ENCODE peak calls at places on chromosomes 6 and 20, in ten cellular contexts. V is tibial nerve, X is stomach, W is ovary, I is uterus, C is endothelial cell of umbilical vein, B is transverse colon, R is K562, Z is H1, P is A549. E is an unnamed sample.

GRCh38 chr20:46040902-46041535 is 12.0 kb downstream of the SLC12A5 start:
- DNase-seq in V (no peak), X (peak; percentile 29), W (peak; percentile 26), I (no peak), C (peak; percentile 43), B (no peak), R (peak; percentile 79), Z (no peak), P (peak; percentile 24), E (no peak)

GRCh38 chr6:31736026-31736767 is at the start of gene CLIC1:
- DNase-seq in V (peak; percentile 87), X (peak; percentile 87), W (peak; percentile 88), I (peak; percentile 90), C (peak; percentile 82), B (peak; percentile 93), R (peak; percentile 97), Z (peak; percentile 50), P (peak; percentile 78), E (peak; percentile 91)

GRCh38 chr20:49685809-49686208 is 27.9 kb downstream of the B4GALT5 start:
- DNase-seq in V (no peak), X (no peak), W (no peak), I (no peak), C (no peak), B (no peak), R (no peak), Z (no peak), P (no peak), E (no peak)

GRCh38 chr6:52527436-52527835 is 49.4 kb downstream of the TRAM2 start:
- DNase-seq in V (no peak), X (no peak), W (no peak), I (no peak), C (no peak), B (no peak), R (no peak), Z (no peak), P (no peak), E (no peak)

GRCh38 chr6:3929281-3929798 is 80.2 kb downstream of the FAM50B start:
- DNase-seq in V (no peak), X (no peak), W (peak; percentile 50), I (peak; percentile 78), C (no peak), B (no peak), R (no peak), Z (no peak), P (no peak), E (no peak)

GRCh38 chr20:58650181-58650775 is 805 bp upstream of the STX16 start:
- DNase-seq in V (peak; percentile 29), X (no peak), W (peak; percentile 58), I (peak; percentile 57), C (no peak), B (no peak), R (peak; percentile 35), Z (no peak), P (no peak), E (no peak)

GRCh38 chr20:48841861-48842529 is 14.2 kb upstream of the PREX1 start:
- DNase-seq in V (no peak), X (no peak), W (no peak), I (no peak), C (peak; percentile 89), B (no peak), R (peak; percentile 56), Z (no peak), P (peak; percentile 84), E (no peak)

GRCh38 chr20:16528078-16528477 is 45.2 kb downstream of the KIF16B start:
- DNase-seq in V (no peak), X (peak; percentile 54), W (peak; percentile 76), I (peak; percentile 60), C (no peak), B (peak; percentile 78), R (no peak), Z (no peak), P (peak; percentile 96), E (peak; percentile 36)

GRCh38 chr20:31602430-31602778 is 2.7 kb upstream of the ID1 start:
- DNase-seq in V (no peak), X (no peak), W (no peak), I (no peak), C (no peak), B (no peak), R (no peak), Z (no peak), P (no peak), E (no peak)

GRCh38 chr20:31604567-31605030 is 490 bp upstream of the ID1 start:
- DNase-seq in V (no peak), X (no peak), W (no peak), I (no peak), C (no peak), B (no peak), R (no peak), Z (no peak), P (no peak), E (no peak)

GRCh38 chr20:31602779-31603441 is 2.2 kb upstream of the ID1 start:
- DNase-seq in V (no peak), X (peak; percentile 49), W (no peak), I (no peak), C (peak; percentile 44), B (peak; percentile 44), R (no peak), Z (no peak), P (peak; percentile 83), E (no peak)

GRCh38 chr20:31605031-31605901 is at the start of gene ID1:
- DNase-seq in V (peak; percentile 93), X (peak; percentile 95), W (peak; percentile 92), I (peak; percentile 92), C (peak; percentile 95), B (peak; percentile 97), R (peak; percentile 91), Z (peak; percentile 84), P (peak; percentile 98), E (peak; percentile 89)

GRCh38 chr20:31603822-31604566 is 1.1 kb upstream of the ID1 start:
- DNase-seq in V (peak; percentile 82), X (peak; percentile 96), W (peak; percentile 88), I (peak; percentile 89), C (peak; percentile 97), B (peak; percentile 98), R (peak; percentile 86), Z (peak; percentile 96), P (peak; percentile 99), E (peak; percentile 86)
- TF ChIP-seq POLR2A in V (peak; percentile 76), X (no peak), W (peak; percentile 41), I (peak; percentile 75), C (peak; percentile 82), B (peak; percentile 70), R (no peak), Z (no peak), P (peak; percentile 90), E (no peak)

GRCh38 chr6:41546866-41547798 is 951 bp downstream of the FOXP4 start:
- DNase-seq in V (no peak), X (peak; percentile 48), W (peak; percentile 30), I (peak; percentile 41), C (peak; percentile 31), B (peak; percentile 42), R (peak; percentile 81), Z (no peak), P (peak; percentile 20), E (peak; percentile 27)

GRCh38 chr6:41548098-41548840 is 2.1 kb downstream of the FOXP4 start:
- DNase-seq in V (no peak), X (no peak), W (no peak), I (no peak), C (no peak), B (peak; percentile 26), R (no peak), Z (no peak), P (no peak), E (no peak)

GRCh38 chr6:41549673-41550072 is 3.5 kb downstream of the FOXP4 start:
- DNase-seq in V (no peak), X (no peak), W (no peak), I (no peak), C (no peak), B (no peak), R (no peak), Z (no peak), P (no peak), E (no peak)

GRCh38 chr6:41547799-41548097 is 1.6 kb downstream of the FOXP4 start:
- DNase-seq in V (no peak), X (no peak), W (no peak), I (no peak), C (no peak), B (no peak), R (no peak), Z (no peak), P (no peak), E (no peak)

DNA sequence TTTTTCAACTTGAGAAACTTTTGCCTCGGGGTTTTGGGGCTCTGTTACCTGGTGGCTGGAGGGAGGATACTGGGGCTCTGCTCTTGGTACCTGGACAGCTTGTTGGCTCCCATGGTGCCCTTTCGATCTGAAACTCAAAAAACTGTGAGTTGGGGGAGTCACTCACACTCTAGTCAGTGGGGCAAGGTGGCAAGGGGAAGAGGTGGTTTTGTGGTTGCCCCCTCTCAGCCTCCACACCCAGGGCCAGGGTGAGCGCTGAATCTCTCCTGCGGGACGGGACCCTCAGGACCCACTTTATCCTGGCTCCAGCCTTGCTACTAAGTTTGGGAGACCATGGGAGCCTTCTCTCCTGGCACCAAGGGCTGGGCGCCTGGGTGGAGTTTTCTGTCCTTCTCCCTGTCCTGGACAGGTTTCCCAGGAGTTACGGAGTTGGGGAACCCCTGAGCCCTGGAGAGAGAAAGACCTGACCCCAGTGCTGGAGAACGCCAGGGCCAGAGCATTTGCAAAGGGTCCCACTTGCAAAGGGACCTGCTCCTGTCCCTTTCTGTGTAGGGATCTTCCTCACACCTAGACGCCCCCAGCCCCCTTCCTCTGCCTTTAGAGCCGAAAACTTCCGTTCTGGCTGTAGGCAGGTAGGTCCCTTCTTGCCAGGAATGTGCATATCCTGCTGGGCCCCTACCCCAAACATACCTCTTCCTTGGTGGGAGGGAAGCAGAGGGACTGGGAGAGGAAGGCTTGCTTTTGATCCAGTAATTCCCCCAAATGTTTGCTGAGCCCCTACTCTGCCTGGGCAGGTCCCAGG is 2.9 kb downstream of the FOXP4 start:
- DNase-seq in V (no peak), X (no peak), W (no peak), I (no peak), C (no peak), B (no peak), R (no peak), Z (no peak), P (no peak), E (no peak)
- H3K4me1 ChIP-seq in V (peaks cover 8% of the 10 kb centered on the region), X (peaks cover 87% of the 10 kb centered on the region), W (peaks cover 2% of the 10 kb centered on the region), I (peaks cover 3% of the 10 kb centered on the region), C (peaks cover 14% of the 10 kb centered on the region), B (peaks cover 46% of the 10 kb centered on the region), R (peaks cover 40% of the 10 kb centered on the region), Z (peaks cover 32% of the 10 kb centered on the region), P (peaks cover 31% of the 10 kb centered on the region), E (peaks cover 6% of the 10 kb centered on the region)

GRCh38 chr6:20534906-20535305 is 649 bp downstream of the CDKAL1 start:
- DNase-seq in V (no peak), X (no peak), W (no peak), I (no peak), C (no peak), B (no peak), R (no peak), Z (no peak), P (no peak), E (no peak)

GRCh38 chr6:20532881-20533280 is 1.4 kb upstream of the CDKAL1 start:
- DNase-seq in V (no peak), X (no peak), W (no peak), I (no peak), C (no peak), B (no peak), R (no peak), Z (no peak), P (no peak), E (no peak)

GRCh38 chr6:20538131-20538662 is 3.9 kb downstream of the CDKAL1 start:
- DNase-seq in V (no peak), X (no peak), W (no peak), I (no peak), C (no peak), B (no peak), R (no peak), Z (no peak), P (no peak), E (no peak)

GRCh38 chr6:20533746-20534294 is 437 bp upstream of the CDKAL1 start:
- DNase-seq in V (no peak), X (no peak), W (no peak), I (no peak), C (peak; percentile 10), B (no peak), R (no peak), Z (no peak), P (no peak), E (no peak)

GRCh38 chr6:20534295-20534897 is at the start of gene CDKAL1:
- DNase-seq in V (peak; percentile 91), X (peak; percentile 92), W (peak; percentile 83), I (peak; percentile 90), C (peak; percentile 94), B (peak; percentile 93), R (peak; percentile 81), Z (peak; percentile 50), P (peak; percentile 89), E (peak; percentile 86)
- TF ChIP-seq POLR2A in V (peak; percentile 42), X (no peak), W (peak; percentile 48), I (peak; percentile 42), C (peak; percentile 89), B (peak; percentile 55), R (peak; percentile 93), Z (peak; percentile 75), P (peak; percentile 58), E (peak; percentile 42)

DNA sequence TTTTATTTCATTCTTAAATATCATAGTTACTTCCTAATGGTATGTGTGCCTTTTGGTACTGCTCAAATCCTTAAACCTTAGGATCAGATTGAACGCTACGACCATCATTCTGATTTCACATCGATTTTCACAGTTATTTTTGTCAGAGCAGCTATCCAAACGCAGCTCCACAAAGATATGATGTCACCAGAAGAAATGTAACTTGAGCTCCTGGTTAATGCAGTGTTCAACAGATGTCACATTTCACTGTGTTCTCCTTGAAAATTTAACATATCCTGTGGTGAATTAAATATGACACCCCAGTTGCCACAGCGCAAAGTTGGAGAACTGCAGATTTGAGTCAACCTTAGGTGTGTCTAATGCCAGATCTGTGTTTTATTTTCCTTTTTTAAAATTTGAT is 81.4 kb downstream of the CTNNBL1 start:
- DNase-seq in V (no peak), X (no peak), W (no peak), I (no peak), C (no peak), B (no peak), R (no peak), Z (no peak), P (no peak), E (no peak)
- H3K4me1 ChIP-seq in V (no peaks in the 10 kb centered on the region), X (no peaks in the 10 kb centered on the region), W (no peaks in the 10 kb centered on the region), I (no peaks in the 10 kb centered on the region), C (no peaks in the 10 kb centered on the region), B (no peaks in the 10 kb centered on the region), R (no peaks in the 10 kb centered on the region), Z (no peaks in the 10 kb centered on the region), P (no peaks in the 10 kb centered on the region), E (no peaks in the 10 kb centered on the region)

E was measured in breast epithelium.